ENCODE peak calls at places on chromosomes 4 and X, in four cellular contexts. V is tibial artery, Q is mesenchymal stem cell, E is uterus. T is an unnamed sample. For H3K9me3, the result is how much of the 10 kb centered on the place peaks cover.

GRCh38 chr4:119517361-119518229 is 111.0 kb downstream of the PDE5A start:
- DNase-seq in V (no peak), Q (peak), E (no peak), T (peak)

GRCh38 chr4:58113083-58113482 is 1002.9 kb upstream of the IGFBP7 start:
- DNase-seq in V (no peak), Q (no peak), E (no peak), T (no peak)

GRCh38 chrX:129831486-129831885 is 12.2 kb downstream of the ZDHHC9 start:
- DNase-seq in V (no peak), Q (no peak), E (no peak), T (peak)

GRCh38 chr4:48791313-48791712 is 11.2 kb upstream of the FRYL start:
- DNase-seq in V (no peak), Q (no peak), E (no peak), T (no peak)

GRCh38 chrX:65750674-65751469 is 83.4 kb downstream of the MSN start:
- DNase-seq in V (no peak), Q (no peak), E (no peak), T (no peak)

GRCh38 chrX:103839404-103839803 is 7.3 kb upstream of the RAB9B start:
- DNase-seq in V (no peak), Q (no peak), E (no peak), T (peak)

GRCh38 chr4:3645711-3646221 is 113.5 kb upstream of the LRPAP1 start:
- DNase-seq in V (no peak), Q (no peak), E (no peak), T (no peak)

GRCh38 chrX:27680726-27681125 is 90.6 kb downstream of the DCAF8L2 start:
- DNase-seq in V (no peak), Q (peak), E (no peak), T (peak)

GRCh38 chr4:139973015-139973414 is 181.0 kb downstream of the MAML3 start:
- DNase-seq in V (no peak), Q (no peak), E (no peak), T (peak)

GRCh38 chr4:130511776-130512175 is 1415.8 kb downstream of the C4orf33 start:
- DNase-seq in V (no peak), Q (no peak), E (no peak), T (no peak)

GRCh38 chr4:78776031-78776728 is at the start of gene BMP2K:
- DNase-seq in V (peak), Q (peak), E (peak), T (peak)

GRCh38 chrX:112636951-112637541 is 42.7 kb downstream of the LHFPL1 start:
- DNase-seq in V (no peak), Q (peak), E (no peak), T (peak)

GRCh38 chrX:117645639-117646038 is 471.0 kb downstream of the KLHL13 start:
- DNase-seq in V (no peak), Q (no peak), E (no peak), T (no peak)

GRCh38 chr4:30790123-30790522 is 70.0 kb downstream of the PCDH7 start:
- DNase-seq in V (no peak), Q (no peak), E (no peak), T (no peak)

GRCh38 chrX:111041018-111041462 is 55.0 kb upstream of the PAK3 start:
- DNase-seq in V (no peak), Q (peak), E (no peak), T (peak)

GRCh38 chr4:25970241-25970675 is 56.2 kb downstream of the SMIM20 start:
- DNase-seq in V (peak), Q (peak), E (no peak), T (no peak)

GRCh38 chr4:142354794-142355416 is 491.2 kb downstream of the INPP4B start:
- DNase-seq in V (no peak), Q (no peak), E (no peak), T (no peak)

GRCh38 chr4:47383829-47384427 is 79.6 kb downstream of the COMMD8 start:
- DNase-seq in V (no peak), Q (peak), E (no peak), T (peak)

GRCh38 chr4:172900880-172901279 is 267.7 kb upstream of the GALNT7 start:
- DNase-seq in V (no peak), Q (no peak), E (no peak), T (no peak)

GRCh38 chrX:47311857-47312774 is 58.3 kb upstream of the ZNF157 start:
- DNase-seq in V (no peak), Q (peak), E (peak), T (peak)

GRCh38 chrX:104679175-104679574 is 113.2 kb downstream of the IL1RAPL2 start:
- DNase-seq in V (no peak), Q (peak), E (no peak), T (no peak)

GRCh38 chr4:108118505-108118904 is 50.2 kb downstream of the LEF1 start:
- DNase-seq in V (no peak), Q (peak), E (no peak), T (no peak)

GRCh38 chrX:97597954-97598353 is 714.2 kb downstream of the RPA4 start:
- DNase-seq in V (no peak), Q (no peak), E (no peak), T (no peak)

GRCh38 chrX:129529685-129530281 is 6.5 kb upstream of the SMARCA1 start:
- DNase-seq in V (no peak), Q (no peak), E (no peak), T (peak)

GRCh38 chr4:90121961-90122748 is 5.0 kb upstream of the CCSER1 start:
- DNase-seq in V (no peak), Q (no peak), E (no peak), T (no peak)

GRCh38 chr4:3671571-3672464 is 94.4 kb upstream of the ADRA2C start:
- DNase-seq in V (no peak), Q (peak), E (no peak), T (no peak)

GRCh38 chr4:26081795-26082498 is 167.9 kb downstream of the SMIM20 start:
- DNase-seq in V (no peak), Q (peak), E (no peak), T (peak)

GRCh38 chrX:13293700-13294099 is 26.2 kb downstream of the ATXN3L start:
- DNase-seq in V (no peak), Q (no peak), E (no peak), T (no peak)

GRCh38 chrX:56763556-56764152 is 34.6 kb downstream of the NBDY start:
- DNase-seq in V (no peak), Q (no peak), E (peak), T (no peak)

GRCh38 chrX:85037114-85037513 is 33.4 kb downstream of the APOOL start:
- DNase-seq in V (no peak), Q (no peak), E (no peak), T (no peak)

GRCh38 chr4:121181493-121181892 is 17.4 kb upstream of the TNIP3 start:
- DNase-seq in V (no peak), Q (no peak), E (no peak), T (no peak)
- H3K4me3 ChIP-seq in V (no peak), Q (no peak), E (no peak), T (no peak)

DNA sequence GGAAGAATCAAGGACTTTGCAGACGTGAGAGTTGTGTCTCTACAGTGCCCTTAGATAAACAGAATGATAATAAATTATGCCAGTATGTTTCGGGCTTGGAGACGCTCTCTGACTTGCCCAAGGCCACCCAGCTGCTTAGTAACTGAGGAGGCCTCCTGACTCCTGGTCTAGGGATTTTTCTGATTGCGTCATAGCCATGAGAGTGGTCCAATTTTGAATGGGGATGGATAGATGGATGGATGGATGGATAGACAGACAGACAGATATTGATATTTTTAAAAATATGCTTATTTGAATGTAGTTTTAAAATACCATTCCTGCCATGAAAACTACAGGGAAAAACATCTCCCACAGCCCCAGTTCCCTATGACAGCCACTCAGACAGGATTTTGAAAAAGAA is 15.5 kb downstream of the ARHGAP36 start:
- DNase-seq in V (no peak), Q (no peak), E (no peak), T (no peak)
- H3K27ac ChIP-seq in V (no peak), Q (no peak), E (no peak), T (no peak)

GRCh38 chr4:54986095-54986846 is 139.1 kb downstream of the KDR start:
- DNase-seq in V (no peak), Q (no peak), E (no peak), T (no peak)

GRCh38 chr4:54992266-54992665 is 133.1 kb downstream of the KDR start:
- DNase-seq in V (no peak), Q (peak), E (no peak), T (no peak)

GRCh38 chr4:54988655-54989054 is 136.7 kb downstream of the KDR start:
- DNase-seq in V (no peak), Q (no peak), E (no peak), T (no peak)
- H3K9me3 ChIP-seq in V (under half), Q (under half), E (under half), T (under half)

DNA sequence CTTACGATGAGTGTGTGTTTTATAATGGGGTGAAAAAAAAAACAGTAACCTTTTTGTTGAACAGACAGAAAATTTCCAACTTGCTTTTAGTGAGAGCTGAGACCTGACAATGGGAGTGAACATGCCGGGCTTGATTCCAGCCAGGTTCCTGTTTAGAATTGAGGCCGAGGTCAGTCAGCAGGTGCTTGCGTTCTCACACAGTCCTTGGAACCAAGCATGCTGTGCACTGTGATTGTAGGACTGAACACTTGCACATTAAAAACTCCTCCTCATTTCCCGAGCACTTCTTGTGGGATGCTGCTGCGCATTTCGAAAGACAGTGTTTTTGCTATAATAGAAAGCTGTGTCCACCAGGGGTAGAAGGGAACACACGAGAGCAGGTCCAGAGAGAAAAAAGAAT is 51.8 kb downstream of the TMEM131L start:
- DNase-seq in V (no peak), Q (no peak), E (no peak), T (no peak)
- H3K4me3 ChIP-seq in V (peak), Q (no peak), E (no peak), T (no peak)

GRCh38 chr4:38784141-38784540 is 1.4 kb upstream of the TLR10 start:
- DNase-seq in V (no peak), Q (no peak), E (no peak), T (no peak)

GRCh38 chr4:38785041-38785790 is 2.4 kb upstream of the TLR10 start:
- DNase-seq in V (no peak), Q (no peak), E (no peak), T (no peak)

GRCh38 chr4:38788327-38788726 is 5.5 kb upstream of the TLR10 start:
- DNase-seq in V (no peak), Q (no peak), E (no peak), T (peak)

GRCh38 chr4:38787693-38788092 is 4.9 kb upstream of the TLR10 start:
- DNase-seq in V (no peak), Q (no peak), E (no peak), T (no peak)

GRCh38 chr4:38785901-38786402 is 3.2 kb upstream of the TLR10 start:
- DNase-seq in V (peak), Q (peak), E (no peak), T (no peak)
- H3K27ac ChIP-seq in V (no peak), Q (no peak), E (no peak), T (no peak)

DNA sequence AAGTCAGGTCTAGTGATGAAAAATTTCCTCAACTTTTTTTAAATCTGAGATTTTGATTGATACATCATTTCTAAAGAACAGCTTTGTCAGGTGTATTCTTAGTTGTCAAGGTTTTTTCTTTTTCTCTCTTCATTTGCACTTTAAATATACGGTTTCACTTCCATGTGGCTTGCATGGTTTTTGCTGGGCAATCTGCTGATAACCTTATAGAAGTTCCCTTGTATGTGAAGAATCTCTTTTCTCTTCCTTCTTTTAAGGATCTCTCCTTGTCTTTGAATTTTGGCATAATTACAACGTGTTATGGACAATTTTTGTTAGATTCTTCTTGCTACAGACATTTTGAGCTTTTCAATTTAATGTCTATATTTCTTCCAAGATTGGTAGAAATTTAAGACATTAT is 76.4 kb downstream of the ZNF721 start:
- DNase-seq in V (no peak), Q (no peak), E (no peak), T (no peak)
- H3K9me3 ChIP-seq in V (under half), Q (half or more), E (half or more), T (under half)

GRCh38 chrX:72307646-72308051 is 1.9 kb upstream of the CITED1 start:
- DNase-seq in V (no peak), Q (no peak), E (no peak), T (peak)

GRCh38 chrX:72305286-72306084 is at the start of gene CITED1:
- DNase-seq in V (peak), Q (peak), E (no peak), T (peak)

GRCh38 chrX:72306085-72306801 is 529 bp upstream of the CITED1 start:
- DNase-seq in V (no peak), Q (peak), E (no peak), T (peak)

GRCh38 chrX:72306851-72307645 is 1.3 kb upstream of the CITED1 start:
- DNase-seq in V (peak), Q (peak), E (peak), T (peak)

GRCh38 chrX:72304877-72305276 is 837 bp downstream of the CITED1 start:
- DNase-seq in V (no peak), Q (peak), E (no peak), T (peak)
- H3K4me3 ChIP-seq in V (peak), Q (peak), E (peak), T (peak)